ENCODE peak calls at places on chromosome 6, in five cellular contexts. One of them, this sample, is unnamed.

GRCh38 chr6:75331134-75331533 is 46.5 kb upstream of the TMEM30A start:
- DNase-seq in stimulated activated CD8-positive, alpha-beta memory T cell treated with anti-CD3 and anti-CD28 coated beads, Interleukin-4, amount 100 ng/mL, for 1 hour: no peak
- DNase-seq in iPS DF 19.7: no peak
- DNase-seq in stimulated activated CD4-positive, alpha-beta T cell treated with anti-CD3 and anti-CD28 coated beads, Interleukin-2, amount 100 ng/mL, for 24 hours: no peak
- DNase-seq in naive B cell: no peak
- DNase-seq in this sample: no peak

GRCh38 chr6:170223718-170224693 is 66.9 kb downstream of the DLL1 start:
- DNase-seq in stimulated activated CD8-positive, alpha-beta memory T cell treated with anti-CD3 and anti-CD28 coated beads, Interleukin-4, amount 100 ng/mL, for 1 hour: no peak
- DNase-seq in iPS DF 19.7: no peak
- DNase-seq in naive B cell: no peak
- DNase-seq in stimulated activated CD4-positive, alpha-beta T cell treated with anti-CD3 and anti-CD28 coated beads, Interleukin-2, amount 100 ng/mL, for 24 hours: no peak
- DNase-seq in this sample: no peak

GRCh38 chr6:3640868-3641267 is 110.6 kb downstream of the PXDC1 start:
- DNase-seq in stimulated activated CD8-positive, alpha-beta memory T cell treated with anti-CD3 and anti-CD28 coated beads, Interleukin-4, amount 100 ng/mL, for 1 hour: no peak
- DNase-seq in naive B cell: no peak
- DNase-seq in stimulated activated CD4-positive, alpha-beta T cell treated with anti-CD3 and anti-CD28 coated beads, Interleukin-2, amount 100 ng/mL, for 24 hours: no peak
- DNase-seq in iPS DF 19.7: no peak
- DNase-seq in this sample: no peak

GRCh38 chr6:87155920-87156600 is 695 bp downstream of the ZNF292 start:
- DNase-seq in naive B cell: no peak
- DNase-seq in iPS DF 19.7: no peak
- DNase-seq in stimulated activated CD4-positive, alpha-beta T cell treated with anti-CD3 and anti-CD28 coated beads, Interleukin-2, amount 100 ng/mL, for 24 hours: peak
- DNase-seq in stimulated activated CD8-positive, alpha-beta memory T cell treated with anti-CD3 and anti-CD28 coated beads, Interleukin-4, amount 100 ng/mL, for 1 hour: no peak
- DNase-seq in this sample: peak

GRCh38 chr6:77447254-77447653 is 16.0 kb downstream of the HTR1B start:
- DNase-seq in stimulated activated CD4-positive, alpha-beta T cell treated with anti-CD3 and anti-CD28 coated beads, Interleukin-2, amount 100 ng/mL, for 24 hours: no peak
- DNase-seq in naive B cell: no peak
- DNase-seq in iPS DF 19.7: no peak
- DNase-seq in stimulated activated CD8-positive, alpha-beta memory T cell treated with anti-CD3 and anti-CD28 coated beads, Interleukin-4, amount 100 ng/mL, for 1 hour: no peak
- DNase-seq in this sample: no peak

GRCh38 chr6:79232696-79233462 is 1.6 kb downstream of the HMGN3 start:
- DNase-seq in stimulated activated CD8-positive, alpha-beta memory T cell treated with anti-CD3 and anti-CD28 coated beads, Interleukin-4, amount 100 ng/mL, for 1 hour: no peak
- DNase-seq in naive B cell: no peak
- DNase-seq in iPS DF 19.7: no peak
- DNase-seq in stimulated activated CD4-positive, alpha-beta T cell treated with anti-CD3 and anti-CD28 coated beads, Interleukin-2, amount 100 ng/mL, for 24 hours: no peak
- DNase-seq in this sample: no peak

GRCh38 chr6:88120635-88121034 is 45.5 kb downstream of the CNR1 start:
- DNase-seq in naive B cell: no peak
- DNase-seq in stimulated activated CD8-positive, alpha-beta memory T cell treated with anti-CD3 and anti-CD28 coated beads, Interleukin-4, amount 100 ng/mL, for 1 hour: no peak
- DNase-seq in stimulated activated CD4-positive, alpha-beta T cell treated with anti-CD3 and anti-CD28 coated beads, Interleukin-2, amount 100 ng/mL, for 24 hours: no peak
- DNase-seq in iPS DF 19.7: no peak
- DNase-seq in this sample: no peak

GRCh38 chr6:47413752-47414516 is 63.7 kb upstream of the CD2AP start:
- DNase-seq in stimulated activated CD8-positive, alpha-beta memory T cell treated with anti-CD3 and anti-CD28 coated beads, Interleukin-4, amount 100 ng/mL, for 1 hour: no peak
- DNase-seq in naive B cell: peak
- DNase-seq in iPS DF 19.7: no peak
- DNase-seq in stimulated activated CD4-positive, alpha-beta T cell treated with anti-CD3 and anti-CD28 coated beads, Interleukin-2, amount 100 ng/mL, for 24 hours: peak
- DNase-seq in this sample: peak

GRCh38 chr6:11318835-11319813 is 86.7 kb upstream of the NEDD9 start:
- DNase-seq in stimulated activated CD4-positive, alpha-beta T cell treated with anti-CD3 and anti-CD28 coated beads, Interleukin-2, amount 100 ng/mL, for 24 hours: no peak
- DNase-seq in naive B cell: no peak
- DNase-seq in stimulated activated CD8-positive, alpha-beta memory T cell treated with anti-CD3 and anti-CD28 coated beads, Interleukin-4, amount 100 ng/mL, for 1 hour: no peak
- DNase-seq in iPS DF 19.7: no peak
- DNase-seq in this sample: no peak

GRCh38 chr6:81981812-81982211 is 229.3 kb upstream of the TENT5A start:
- DNase-seq in iPS DF 19.7: no peak
- DNase-seq in stimulated activated CD8-positive, alpha-beta memory T cell treated with anti-CD3 and anti-CD28 coated beads, Interleukin-4, amount 100 ng/mL, for 1 hour: no peak
- DNase-seq in naive B cell: no peak
- DNase-seq in stimulated activated CD4-positive, alpha-beta T cell treated with anti-CD3 and anti-CD28 coated beads, Interleukin-2, amount 100 ng/mL, for 24 hours: no peak
- DNase-seq in this sample: no peak

GRCh38 chr6:44256291-44257006 is 879 bp downstream of the SLC35B2 start:
- DNase-seq in naive B cell: no peak
- DNase-seq in stimulated activated CD4-positive, alpha-beta T cell treated with anti-CD3 and anti-CD28 coated beads, Interleukin-2, amount 100 ng/mL, for 24 hours: peak
- DNase-seq in stimulated activated CD8-positive, alpha-beta memory T cell treated with anti-CD3 and anti-CD28 coated beads, Interleukin-4, amount 100 ng/mL, for 1 hour: no peak
- DNase-seq in iPS DF 19.7: no peak
- DNase-seq in this sample: no peak